ENCODE peak calls at places on chromosomes 7 and 10, in nine cellular contexts. One of them, this sample, is unnamed.

GRCh38 chr10:123323884-123324283 is 169.7 kb downstream of the BUB3 start:
- DNase-seq in Panc1: no peak
- DNase-seq in psoas muscle: no peak
- DNase-seq in endodermal cell: peak; percentile 5
- DNase-seq in lung: no peak
- DNase-seq in left ventricle myocardium inferior: no peak
- DNase-seq in thoracic aorta: no peak
- DNase-seq in cardiac muscle cell: no peak
- DNase-seq in endothelial cell of umbilical vein: no peak
- DNase-seq in this sample: no peak

GRCh38 chr7:666454-667292 is 59.8 kb upstream of the DNAAF5 start:
- DNase-seq in lung: no peak
- DNase-seq in thoracic aorta: no peak
- DNase-seq in endodermal cell: no peak
- DNase-seq in cardiac muscle cell: no peak
- DNase-seq in left ventricle myocardium inferior: no peak
- DNase-seq in Panc1: no peak
- DNase-seq in endothelial cell of umbilical vein: no peak
- DNase-seq in psoas muscle: no peak
- DNase-seq in this sample: peak; percentile 9

GRCh38 chr7:103702982-103703381 is 257.0 kb upstream of the SLC26A5 start:
- DNase-seq in endodermal cell: no peak
- DNase-seq in psoas muscle: no peak
- DNase-seq in thoracic aorta: no peak
- DNase-seq in left ventricle myocardium inferior: no peak
- DNase-seq in Panc1: no peak
- DNase-seq in cardiac muscle cell: no peak
- DNase-seq in endothelial cell of umbilical vein: no peak
- DNase-seq in lung: no peak
- DNase-seq in this sample: no peak

GRCh38 chr10:62719058-62719457 is 85.5 kb upstream of the ADO start:
- DNase-seq in left ventricle myocardium inferior: no peak
- DNase-seq in psoas muscle: no peak
- DNase-seq in thoracic aorta: no peak
- DNase-seq in cardiac muscle cell: no peak
- DNase-seq in endodermal cell: no peak
- DNase-seq in lung: no peak
- DNase-seq in endothelial cell of umbilical vein: no peak
- DNase-seq in Panc1: no peak
- DNase-seq in this sample: no peak

GRCh38 chr7:53993205-53993604 is 549.0 kb upstream of the VSTM2A start:
- DNase-seq in psoas muscle: no peak
- DNase-seq in Panc1: no peak
- DNase-seq in endothelial cell of umbilical vein: no peak
- DNase-seq in lung: no peak
- DNase-seq in cardiac muscle cell: no peak
- DNase-seq in endodermal cell: no peak
- DNase-seq in thoracic aorta: no peak
- DNase-seq in left ventricle myocardium inferior: no peak
- DNase-seq in this sample: no peak

GRCh38 chr10:29841724-29842649 is 207.2 kb upstream of the SVIL start:
- DNase-seq in thoracic aorta: peak; percentile 64
- DNase-seq in cardiac muscle cell: peak; percentile 30
- DNase-seq in Panc1: no peak
- DNase-seq in lung: peak; percentile 54
- DNase-seq in psoas muscle: peak; percentile 33
- DNase-seq in endothelial cell of umbilical vein: peak; percentile 43
- DNase-seq in left ventricle myocardium inferior: peak; percentile 70
- DNase-seq in endodermal cell: peak; percentile 66
- DNase-seq in this sample: no peak

GRCh38 chr7:120792091-120792860 is 65.7 kb downstream of the TSPAN12 start:
- DNase-seq in thoracic aorta: peak; percentile 7
- DNase-seq in endothelial cell of umbilical vein: peak; percentile 72
- DNase-seq in cardiac muscle cell: peak; percentile 83
- DNase-seq in Panc1: peak; percentile 54
- DNase-seq in lung: peak; percentile 73
- DNase-seq in psoas muscle: peak; percentile 62
- DNase-seq in left ventricle myocardium inferior: peak; percentile 74
- DNase-seq in endodermal cell: peak; percentile 95
- DNase-seq in this sample: peak; percentile 87

GRCh38 chr7:121379930-121380329 is 16.2 kb downstream of the FAM3C start:
- DNase-seq in cardiac muscle cell: no peak
- DNase-seq in Panc1: no peak
- DNase-seq in thoracic aorta: no peak
- DNase-seq in endothelial cell of umbilical vein: no peak
- DNase-seq in psoas muscle: no peak
- DNase-seq in left ventricle myocardium inferior: no peak
- DNase-seq in endodermal cell: no peak
- DNase-seq in lung: no peak
- DNase-seq in this sample: no peak

GRCh38 chr10:57338823-57339558 is 928.7 kb downstream of the IPMK start:
- DNase-seq in thoracic aorta: no peak
- DNase-seq in Panc1: peak; percentile 17
- DNase-seq in psoas muscle: no peak
- DNase-seq in endodermal cell: no peak
- DNase-seq in cardiac muscle cell: peak; percentile 54
- DNase-seq in left ventricle myocardium inferior: no peak
- DNase-seq in lung: no peak
- DNase-seq in endothelial cell of umbilical vein: peak; percentile 13
- DNase-seq in this sample: no peak

GRCh38 chr7:121420976-121421375 is 24.9 kb upstream of the FAM3C start:
- DNase-seq in thoracic aorta: no peak
- DNase-seq in left ventricle myocardium inferior: no peak
- DNase-seq in Panc1: no peak
- DNase-seq in endothelial cell of umbilical vein: no peak
- DNase-seq in cardiac muscle cell: no peak
- DNase-seq in psoas muscle: no peak
- DNase-seq in endodermal cell: no peak
- DNase-seq in lung: no peak
- DNase-seq in this sample: no peak

GRCh38 chr7:39667354-39667923 is 44.1 kb downstream of the RALA start:
- DNase-seq in left ventricle myocardium inferior: no peak
- DNase-seq in thoracic aorta: no peak
- DNase-seq in cardiac muscle cell: peak; percentile 37
- DNase-seq in Panc1: no peak
- DNase-seq in endothelial cell of umbilical vein: no peak
- DNase-seq in psoas muscle: no peak
- DNase-seq in endodermal cell: no peak
- DNase-seq in lung: no peak
- DNase-seq in this sample: no peak

GRCh38 chr10:103069453-103070331 is 123.4 kb downstream of the NT5C2 start:
- DNase-seq in Panc1: no peak
- DNase-seq in lung: peak; percentile 50
- DNase-seq in endodermal cell: peak; percentile 89
- DNase-seq in left ventricle myocardium inferior: peak; percentile 36
- DNase-seq in psoas muscle: peak; percentile 30
- DNase-seq in thoracic aorta: no peak
- DNase-seq in cardiac muscle cell: peak; percentile 64
- DNase-seq in endothelial cell of umbilical vein: peak; percentile 56
- DNase-seq in this sample: peak; percentile 62

GRCh38 chr10:79381804-79382221 is 34.5 kb downstream of the PPIF start:
- DNase-seq in thoracic aorta: peak; percentile 71
- DNase-seq in endothelial cell of umbilical vein: no peak
- DNase-seq in cardiac muscle cell: peak; percentile 89
- DNase-seq in psoas muscle: peak; percentile 66
- DNase-seq in left ventricle myocardium inferior: peak; percentile 64
- DNase-seq in Panc1: no peak
- DNase-seq in lung: no peak
- DNase-seq in endodermal cell: peak; percentile 65
- DNase-seq in this sample: peak; percentile 54

GRCh38 chr10:97179731-97180366 is 5.9 kb downstream of the SLIT1 start:
- DNase-seq in psoas muscle: no peak
- DNase-seq in left ventricle myocardium inferior: no peak
- DNase-seq in thoracic aorta: no peak
- DNase-seq in lung: no peak
- DNase-seq in endothelial cell of umbilical vein: no peak
- DNase-seq in Panc1: no peak
- DNase-seq in cardiac muscle cell: peak; percentile 8
- DNase-seq in endodermal cell: peak; percentile 96
- DNase-seq in this sample: no peak

DNA sequence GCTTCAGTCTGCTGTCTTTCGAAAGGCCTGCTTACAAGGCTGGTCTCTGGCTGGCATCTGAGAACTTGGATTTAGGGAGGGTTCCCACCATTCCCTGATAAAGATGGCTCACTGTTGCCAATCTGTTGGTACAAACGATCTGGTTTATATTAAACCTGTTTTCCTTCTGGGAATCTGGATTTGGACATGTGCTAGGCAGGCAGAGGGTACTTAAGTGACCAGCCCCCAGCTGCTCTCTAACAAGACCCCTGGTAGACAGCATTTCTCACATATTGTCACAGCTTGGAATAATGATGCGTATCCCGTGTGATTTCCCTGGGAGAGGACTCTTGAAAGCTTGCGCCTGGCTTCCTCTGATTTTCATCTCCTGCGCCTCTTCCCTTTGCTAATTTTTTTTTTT is 21.6 kb downstream of the YWHAG start:
- DNase-seq in cardiac muscle cell: no peak
- DNase-seq in left ventricle myocardium inferior: no peak
- DNase-seq in endothelial cell of umbilical vein: no peak
- DNase-seq in endodermal cell: no peak
- DNase-seq in thoracic aorta: no peak
- DNase-seq in Panc1: no peak
- DNase-seq in lung: no peak
- DNase-seq in psoas muscle: no peak
- DNase-seq in this sample: no peak
- H3K36me3 ChIP-seq in cardiac muscle cell: no peaks in the 10 kb centered on the region
- H3K36me3 ChIP-seq in left ventricle myocardium inferior: peaks cover 8% of the 10 kb centered on the region
- H3K36me3 ChIP-seq in endothelial cell of umbilical vein: peaks cover 6% of the 10 kb centered on the region
- H3K36me3 ChIP-seq in endodermal cell: peaks cover 83% of the 10 kb centered on the region
- H3K36me3 ChIP-seq in thoracic aorta: no peaks in the 10 kb centered on the region
- H3K36me3 ChIP-seq in Panc1: peaks cover under 1% of the 10 kb centered on the region
- H3K36me3 ChIP-seq in lung: peaks cover 1% of the 10 kb centered on the region
- H3K36me3 ChIP-seq in psoas muscle: peaks cover 11% of the 10 kb centered on the region
- H3K36me3 ChIP-seq in this sample: no peaks in the 10 kb centered on the region

DNA sequence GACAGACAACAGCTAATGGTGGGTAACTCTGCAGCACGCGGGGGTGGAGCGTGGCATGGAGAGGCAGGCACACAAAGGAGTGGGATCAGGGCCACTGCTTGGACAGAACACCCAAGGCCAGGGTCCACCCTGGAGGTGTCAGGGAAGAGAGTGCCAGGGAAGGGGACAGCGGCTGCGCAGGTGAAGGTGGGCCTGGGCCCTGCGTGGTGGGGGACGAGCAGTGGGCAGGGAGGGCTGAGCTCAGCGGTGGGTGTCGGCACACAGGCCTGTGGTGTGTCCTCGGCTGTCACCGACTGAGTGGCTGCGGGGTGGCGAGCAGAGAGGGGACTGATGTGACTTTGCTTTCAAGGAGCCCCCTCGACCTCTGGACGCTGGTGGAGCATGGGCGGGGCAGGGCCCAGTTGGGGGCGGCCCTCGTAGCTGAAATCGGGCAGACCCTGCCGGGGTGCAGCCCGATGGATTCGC is 8.4 kb upstream of the SCART1 start:
- DNase-seq in lung: peak; percentile 19
- DNase-seq in left ventricle myocardium inferior: no peak
- DNase-seq in thoracic aorta: no peak
- DNase-seq in Panc1: no peak
- DNase-seq in cardiac muscle cell: no peak
- DNase-seq in endodermal cell: peak; percentile 30
- DNase-seq in psoas muscle: no peak
- DNase-seq in endothelial cell of umbilical vein: no peak
- DNase-seq in this sample: no peak
- H3K9me3 ChIP-seq in lung: peaks cover 25% of the 10 kb centered on the region
- H3K9me3 ChIP-seq in left ventricle myocardium inferior: peaks cover 53% of the 10 kb centered on the region
- H3K9me3 ChIP-seq in thoracic aorta: peaks cover 31% of the 10 kb centered on the region
- H3K9me3 ChIP-seq in Panc1: peaks cover 19% of the 10 kb centered on the region
- H3K9me3 ChIP-seq in cardiac muscle cell: no peaks in the 10 kb centered on the region
- H3K9me3 ChIP-seq in endodermal cell: peaks cover 37% of the 10 kb centered on the region
- H3K9me3 ChIP-seq in psoas muscle: peaks cover 37% of the 10 kb centered on the region
- H3K9me3 ChIP-seq in endothelial cell of umbilical vein: no peaks in the 10 kb centered on the region
- H3K9me3 ChIP-seq in this sample: peaks cover 32% of the 10 kb centered on the region

GRCh38 chr7:46972205-46972604 is 609.7 kb downstream of the TNS3 start:
- DNase-seq in Panc1: no peak
- DNase-seq in psoas muscle: no peak
- DNase-seq in cardiac muscle cell: peak; percentile 80
- DNase-seq in endothelial cell of umbilical vein: peak; percentile 12
- DNase-seq in lung: no peak
- DNase-seq in left ventricle myocardium inferior: no peak
- DNase-seq in thoracic aorta: no peak
- DNase-seq in endodermal cell: no peak
- DNase-seq in this sample: no peak
- TF ChIP-seq CTCF in Panc1: no peak
- TF ChIP-seq CTCF in psoas muscle: no peak
- TF ChIP-seq CTCF in cardiac muscle cell: no peak
- TF ChIP-seq CTCF in endothelial cell of umbilical vein: no peak
- TF ChIP-seq CTCF in lung: no peak
- TF ChIP-seq CTCF in left ventricle myocardium inferior: no peak
- TF ChIP-seq CTCF in thoracic aorta: no peak
- TF ChIP-seq CTCF in endodermal cell: no peak
- TF ChIP-seq CTCF in this sample: no peak

DNA sequence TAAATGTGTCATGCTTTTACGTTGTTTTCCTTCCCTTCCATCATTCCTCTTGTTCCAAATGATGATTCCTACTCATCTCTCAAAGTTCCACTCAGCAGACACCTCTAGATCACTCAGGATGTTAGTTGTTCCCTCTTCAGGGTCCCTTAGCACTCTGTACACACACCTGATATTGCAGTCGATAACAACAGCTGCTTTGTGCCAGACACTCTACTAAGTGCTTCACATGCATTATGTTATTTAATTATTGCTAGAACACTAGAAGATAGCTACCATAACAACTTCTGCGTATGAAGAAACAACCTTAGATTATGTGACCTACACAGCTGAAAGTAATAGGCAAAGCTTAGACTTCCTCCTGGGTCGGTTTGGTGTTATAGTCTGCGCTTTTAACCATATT is 29.6 kb downstream of the PCBD1 start:
- DNase-seq in endothelial cell of umbilical vein: no peak
- DNase-seq in endodermal cell: no peak
- DNase-seq in cardiac muscle cell: no peak
- DNase-seq in Panc1: no peak
- DNase-seq in left ventricle myocardium inferior: no peak
- DNase-seq in psoas muscle: no peak
- DNase-seq in lung: no peak
- DNase-seq in thoracic aorta: no peak
- DNase-seq in this sample: no peak
- H3K36me3 ChIP-seq in endothelial cell of umbilical vein: peaks cover 9% of the 10 kb centered on the region
- H3K36me3 ChIP-seq in endodermal cell: peaks cover 87% of the 10 kb centered on the region
- H3K36me3 ChIP-seq in cardiac muscle cell: peaks cover 47% of the 10 kb centered on the region
- H3K36me3 ChIP-seq in Panc1: peaks cover 17% of the 10 kb centered on the region
- H3K36me3 ChIP-seq in left ventricle myocardium inferior: peaks cover 73% of the 10 kb centered on the region
- H3K36me3 ChIP-seq in psoas muscle: peaks cover 86% of the 10 kb centered on the region
- H3K36me3 ChIP-seq in lung: peaks cover 12% of the 10 kb centered on the region
- H3K36me3 ChIP-seq in thoracic aorta: peaks cover 36% of the 10 kb centered on the region
- H3K36me3 ChIP-seq in this sample: no peaks in the 10 kb centered on the region

This sample was measured in mucosa of descending colon.